ENCODE peak calls at places on chromosomes 1 and 21, in nine cellular contexts. I, C, U, Z, M, F, N, Q and S are unnamed samples.

GRCh38 chr21:29078884-29079765 is 5.7 kb upstream of the CCT8 start:
- DNase-seq in C (no peak), I (no peak), Z (no peak), N (peak), M (no peak), U (no peak), Q (no peak), F (no peak), S (no peak)

GRCh38 chr1:234928642-234929041 is 200.0 kb downstream of the TOMM20 start:
- DNase-seq in N (no peak), F (no peak), M (no peak), U (no peak), C (no peak), I (peak), Z (no peak), Q (no peak), S (no peak)

GRCh38 chr1:209810783-209811182 is 4.8 kb upstream of the IRF6 start:
- DNase-seq in M (no peak), N (no peak), U (no peak), C (no peak), F (no peak), Q (no peak), I (no peak), Z (no peak), S (no peak)

GRCh38 chr21:29287383-29287782 is 11.3 kb upstream of the BACH1 start:
- DNase-seq in U (peak), F (no peak), Z (no peak), M (peak), I (no peak), N (no peak), Q (no peak), C (peak), S (no peak)

GRCh38 chr1:155002479-155003226 is at the start of gene ZBTB7B:
- DNase-seq in I (no peak), N (no peak), Z (no peak), C (peak), F (peak), M (peak), U (peak), Q (peak), S (no peak)

GRCh38 chr1:153265457-153265856 is 6.0 kb downstream of the LORICRIN start:
- DNase-seq in Q (no peak), C (no peak), U (no peak), N (no peak), Z (no peak), M (no peak), I (no peak), F (no peak), S (no peak)

GRCh38 chr1:25554886-25555752 is 11.7 kb downstream of the LDLRAP1 start:
- DNase-seq in C (no peak), Q (no peak), M (no peak), U (no peak), Z (no peak), I (no peak), F (no peak), N (no peak), S (no peak)

GRCh38 chr1:177849588-177849987 is 120.3 kb downstream of the SEC16B start:
- DNase-seq in N (no peak), Z (no peak), C (no peak), F (no peak), U (no peak), I (no peak), Q (no peak), M (no peak), S (no peak)

GRCh38 chr21:34728479-34728878 is 59.7 kb downstream of the CLIC6 start:
- DNase-seq in N (peak), I (no peak), U (no peak), Z (no peak), F (no peak), Q (peak), M (no peak), C (no peak), S (no peak)

GRCh38 chr1:19879227-19879626 is 3.0 kb upstream of the OTUD3 start:
- DNase-seq in I (no peak), Z (no peak), C (no peak), F (no peak), M (no peak), U (no peak), N (no peak), Q (no peak), S (no peak)

GRCh38 chr1:2314297-2314802 is 77.0 kb downstream of the MORN1 start:
- DNase-seq in F (peak), Z (no peak), C (peak), U (peak), I (no peak), N (peak), M (peak), Q (peak), S (peak)

GRCh38 chr1:211604548-211604947 is 25.6 kb upstream of the SLC30A1 start:
- DNase-seq in Z (no peak), M (no peak), I (no peak), U (no peak), N (no peak), C (no peak), Q (no peak), F (no peak), S (no peak)

GRCh38 chr1:179870870-179871269 is 6.7 kb downstream of the TOR1AIP2 start:
- DNase-seq in I (no peak), F (no peak), U (no peak), Z (no peak), M (no peak), C (no peak), Q (no peak), N (no peak), S (no peak)

GRCh38 chr1:199089393-199090122 is 450.7 kb downstream of the PTPRC start:
- DNase-seq in C (no peak), I (no peak), U (no peak), Z (no peak), M (no peak), F (no peak), N (no peak), Q (no peak), S (no peak)

GRCh38 chr1:47725732-47726495 is 271.3 kb downstream of the TRABD2B start:
- DNase-seq in N (peak), Z (peak), F (peak), M (peak), I (no peak), Q (peak), U (peak), C (peak), S (no peak)

GRCh38 chr1:241499910-241500309 is 19.6 kb downstream of the FH start:
- DNase-seq in M (peak), I (no peak), U (peak), F (no peak), Q (no peak), N (no peak), Z (no peak), C (peak), S (no peak)

GRCh38 chr1:7435276-7436055 is 335.6 kb upstream of the VAMP3 start:
- DNase-seq in U (no peak), Z (no peak), C (no peak), F (no peak), N (no peak), M (no peak), Q (no peak), I (no peak), S (no peak)

GRCh38 chr1:64043976-64044375 is 159.4 kb upstream of the UBE2U start:
- DNase-seq in Z (no peak), Q (no peak), I (no peak), M (peak), F (no peak), C (peak), N (no peak), U (peak), S (no peak)

GRCh38 chr1:91817506-91817905 is 68.4 kb downstream of the TGFBR3 start:
- DNase-seq in M (no peak), U (no peak), F (no peak), I (no peak), C (no peak), Z (no peak), N (no peak), Q (no peak), S (no peak)

GRCh38 chr1:67060811-67061218 is 6.9 kb upstream of the SLC35D1 start:
- DNase-seq in Z (no peak), C (peak), M (peak), F (no peak), Q (no peak), N (peak), U (peak), I (no peak), S (no peak)

GRCh38 chr21:22842875-22843274 is 1844.7 kb downstream of the NCAM2 start:
- DNase-seq in U (no peak), Q (no peak), F (no peak), C (no peak), I (no peak), N (no peak), Z (no peak), M (no peak), S (no peak)

GRCh38 chr1:21326861-21327344 is 36.6 kb upstream of the ECE1 start:
- DNase-seq in C (no peak), I (no peak), Z (no peak), U (no peak), M (no peak), N (no peak), F (no peak), Q (no peak), S (no peak)

GRCh38 chr1:18347559-18347958 is 133.2 kb upstream of the KLHDC7A start:
- DNase-seq in Q (no peak), Z (no peak), C (no peak), N (no peak), F (no peak), U (no peak), M (peak), I (no peak), S (no peak)

GRCh38 chr1:85030536-85030935 is 17.8 kb downstream of the MCOLN3 start:
- DNase-seq in F (no peak), I (no peak), Q (no peak), N (no peak), C (no peak), U (no peak), Z (no peak), M (no peak), S (no peak)

GRCh38 chr1:167357305-167357704 is 136.6 kb downstream of the POU2F1 start:
- DNase-seq in M (no peak), C (no peak), F (no peak), U (no peak), I (no peak), Q (no peak), N (no peak), Z (no peak), S (no peak)

GRCh38 chr1:84367219-84367618 is 31.1 kb upstream of the DNASE2B start:
- DNase-seq in Z (no peak), N (no peak), I (no peak), F (no peak), M (no peak), U (no peak), Q (no peak), C (no peak), S (no peak)

GRCh38 chr1:44576456-44577150 is 97.7 kb downstream of the TMEM53 start:
- DNase-seq in N (no peak), Q (no peak), C (no peak), M (no peak), U (no peak), F (no peak), I (no peak), Z (no peak), S (no peak)

GRCh38 chr1:27567183-27567526 is 36.8 kb downstream of the AHDC1 start:
- DNase-seq in U (no peak), N (no peak), Z (no peak), I (no peak), Q (no peak), F (no peak), C (no peak), M (no peak), S (no peak)

GRCh38 chr1:103275725-103276124 is 167.4 kb upstream of the COL11A1 start:
- DNase-seq in M (no peak), N (no peak), F (no peak), I (no peak), C (no peak), Z (no peak), Q (no peak), U (no peak), S (no peak)

GRCh38 chr1:245458761-245459174 is 304.0 kb downstream of the KIF26B start:
- DNase-seq in C (peak), I (no peak), N (no peak), U (peak), Q (no peak), Z (no peak), M (peak), F (no peak), S (no peak)

GRCh38 chr1:232568906-232569305 is 61.0 kb downstream of the SIPA1L2 start:
- DNase-seq in U (no peak), F (no peak), Q (no peak), N (no peak), M (no peak), I (no peak), C (no peak), Z (no peak), S (no peak)

GRCh38 chr1:106022312-106022902 is 1034.1 kb upstream of the PRMT6 start:
- DNase-seq in Q (no peak), M (peak), C (peak), I (no peak), Z (no peak), N (no peak), F (no peak), U (no peak), S (no peak)

GRCh38 chr1:186722711-186723309 is 42.6 kb upstream of the PTGS2 start:
- DNase-seq in M (peak), N (peak), Q (no peak), U (peak), C (peak), F (no peak), I (no peak), Z (no peak), S (no peak)

GRCh38 chr1:228474507-228474906 is 12.7 kb upstream of the RNF187 start:
- DNase-seq in Z (no peak), I (no peak), N (no peak), C (no peak), Q (no peak), M (no peak), U (no peak), F (no peak), S (no peak)

GRCh38 chr1:67700692-67701410 is 15.8 kb downstream of the GADD45A start:
- DNase-seq in U (peak), M (peak), N (no peak), C (peak), I (no peak), F (no peak), Q (no peak), Z (no peak), S (no peak)

GRCh38 chr1:1804301-1804700 is 26.0 kb upstream of the NADK start:
- DNase-seq in C (no peak), Z (no peak), F (no peak), I (no peak), Q (no peak), U (no peak), M (no peak), N (no peak), S (no peak)